ENCODE peak calls at places on chromosomes 2 and 18, in six cellular contexts. D is cardiac fibroblast, F is choroid plexus epithelial cell, L is IMR-90, X is astrocyte of the spinal cord, Y is gastrocnemius medialis. R is an unnamed sample.
A peak's percentile ranks its signal among the peaks of the same experiment; 100 is the strongest.

GRCh38 chr2:33421820-33422219 is 54.6 kb upstream of the RASGRP3 start:
- DNase-seq in D (no peak), F (no peak), L (no peak), X (no peak), Y (no peak), R (no peak)

GRCh38 chr18:37582306-37582705 is 16.7 kb upstream of the CELF4 start:
- DNase-seq in D (no peak), F (no peak), L (no peak), X (no peak), Y (no peak), R (no peak)

GRCh38 chr2:104790901-104791495 is 62.9 kb upstream of the POU3F3 start:
- DNase-seq in D (no peak), F (no peak), L (no peak), X (no peak), Y (no peak), R (no peak)

GRCh38 chr18:48673456-48674197 is 134.8 kb downstream of the CTIF start:
- DNase-seq in D (peak; percentile 41), F (peak; percentile 30), L (peak; percentile 16), X (no peak), Y (no peak), R (no peak)

GRCh38 chr2:238640486-238640885 is 207.4 kb upstream of the TWIST2 start:
- DNase-seq in D (no peak), F (no peak), L (no peak), X (no peak), Y (no peak), R (no peak)

GRCh38 chr2:95347681-95348608 is 50.8 kb downstream of the KCNIP3 start:
- DNase-seq in D (no peak), F (no peak), L (no peak), X (no peak), Y (no peak), R (no peak)

GRCh38 chr2:112257575-112257974 is 2.7 kb upstream of the ZC3H8 start:
- DNase-seq in D (no peak), F (peak; percentile 26), L (peak; percentile 62), X (peak; percentile 17), Y (no peak), R (peak; percentile 78)

GRCh38 chr2:24337958-24338357 is 22.4 kb downstream of the ITSN2 start:
- DNase-seq in D (no peak), F (no peak), L (no peak), X (no peak), Y (no peak), R (no peak)

GRCh38 chr2:27174638-27175037 is 25.8 kb downstream of the TCF23 start:
- DNase-seq in D (no peak), F (no peak), L (no peak), X (no peak), Y (no peak), R (no peak)

GRCh38 chr2:70995227-70995729 is 605 bp upstream of the TEX261 start:
- DNase-seq in D (peak; percentile 23), F (peak; percentile 41), L (peak; percentile 17), X (peak; percentile 23), Y (no peak), R (peak; percentile 68)

GRCh38 chr18:76459687-76460350 is 35.2 kb downstream of the ZNF516 start:
- DNase-seq in D (peak; percentile 99), F (peak; percentile 98), L (peak; percentile 100), X (peak; percentile 99), Y (peak; percentile 51), R (peak; percentile 99)

GRCh38 chr2:43402002-43402401 is 175.6 kb upstream of the ZFP36L2 start:
- DNase-seq in D (no peak), F (no peak), L (no peak), X (no peak), Y (no peak), R (no peak)

GRCh38 chr2:8676915-8677645 is 4.8 kb upstream of the ID2 start:
- DNase-seq in D (no peak), F (peak; percentile 12), L (peak; percentile 9), X (no peak), Y (no peak), R (no peak)

GRCh38 chr2:8678731-8679566 is 2.9 kb upstream of the ID2 start:
- DNase-seq in D (peak; percentile 96), F (peak; percentile 93), L (peak; percentile 91), X (peak; percentile 92), Y (peak; percentile 94), R (peak; percentile 92)

GRCh38 chr2:8679567-8679826 is 2.4 kb upstream of the ID2 start:
- DNase-seq in D (no peak), F (no peak), L (no peak), X (no peak), Y (no peak), R (no peak)

GRCh38 chr2:8676191-8676914 is 5.5 kb upstream of the ID2 start:
- DNase-seq in D (peak; percentile 90), F (peak; percentile 62), L (peak; percentile 78), X (peak; percentile 83), Y (peak; percentile 86), R (peak; percentile 33)

DNA sequence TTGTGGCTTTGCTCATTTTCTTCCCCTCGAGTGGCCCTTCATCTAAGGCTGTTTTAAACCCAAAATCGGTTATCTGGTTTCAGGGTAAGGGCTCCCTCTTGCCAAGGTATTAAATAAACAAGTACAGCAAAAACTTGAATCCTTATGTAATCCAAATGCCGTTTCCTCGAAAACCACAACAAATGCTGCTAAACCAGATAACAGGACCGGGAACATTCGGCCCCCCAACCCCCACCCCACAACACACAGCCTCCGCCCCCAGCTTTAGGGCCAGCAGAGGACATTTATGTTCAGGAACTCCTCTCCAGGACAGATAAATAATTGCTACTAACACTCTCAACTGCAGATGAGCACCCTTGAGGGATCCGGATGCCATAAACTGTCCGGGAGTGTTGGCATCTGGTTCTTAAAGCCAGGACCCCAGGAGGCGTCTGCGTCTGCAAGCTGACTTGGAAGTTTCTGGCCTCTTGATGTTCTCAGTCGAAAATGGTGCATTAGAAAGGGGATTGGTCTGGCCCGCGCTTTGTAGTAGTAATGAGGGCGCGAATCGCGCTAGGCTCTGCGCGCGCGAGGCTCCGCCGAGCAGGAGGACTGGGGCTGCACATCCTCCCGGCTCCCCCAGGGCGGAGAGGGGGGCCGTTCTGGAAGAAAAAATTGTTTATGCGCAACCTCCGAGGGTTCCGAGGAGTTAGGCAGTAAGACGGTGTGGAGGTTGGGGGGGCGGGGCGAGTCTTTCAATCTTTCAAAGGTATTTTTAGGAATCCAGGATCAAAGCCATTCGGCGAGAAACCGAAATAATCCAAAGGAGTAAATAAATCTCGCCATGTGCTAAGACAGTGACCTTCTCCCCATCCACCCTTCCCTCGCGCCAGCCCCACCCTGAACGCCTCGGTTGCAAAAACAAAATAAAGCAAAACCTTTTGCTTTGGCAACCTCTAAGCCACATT is 3.9 kb upstream of the ID2 start:
- DNase-seq in D (peak; percentile 76), F (peak; percentile 59), L (peak; percentile 54), X (peak; percentile 72), Y (peak; percentile 50), R (peak; percentile 14)
- TF ChIP-seq CTCF in D (no peak), F (no peak), L (no peak), X (no peak), Y (peak; percentile 31), R (no peak)

GRCh38 chr2:46188041-46188715 is 109.0 kb upstream of the EPAS1 start:
- DNase-seq in D (no peak), F (no peak), L (no peak), X (no peak), Y (no peak), R (no peak)

GRCh38 chr2:46181789-46182530 is 115.2 kb upstream of the EPAS1 start:
- DNase-seq in D (no peak), F (no peak), L (no peak), X (no peak), Y (no peak), R (peak; percentile 70)

GRCh38 chr2:46184794-46185583 is 112.2 kb upstream of the EPAS1 start:
- DNase-seq in D (no peak), F (no peak), L (no peak), X (no peak), Y (no peak), R (no peak)

GRCh38 chr2:46183426-46183825 is 113.8 kb upstream of the EPAS1 start:
- DNase-seq in D (no peak), F (no peak), L (no peak), X (no peak), Y (no peak), R (no peak)

DNA sequence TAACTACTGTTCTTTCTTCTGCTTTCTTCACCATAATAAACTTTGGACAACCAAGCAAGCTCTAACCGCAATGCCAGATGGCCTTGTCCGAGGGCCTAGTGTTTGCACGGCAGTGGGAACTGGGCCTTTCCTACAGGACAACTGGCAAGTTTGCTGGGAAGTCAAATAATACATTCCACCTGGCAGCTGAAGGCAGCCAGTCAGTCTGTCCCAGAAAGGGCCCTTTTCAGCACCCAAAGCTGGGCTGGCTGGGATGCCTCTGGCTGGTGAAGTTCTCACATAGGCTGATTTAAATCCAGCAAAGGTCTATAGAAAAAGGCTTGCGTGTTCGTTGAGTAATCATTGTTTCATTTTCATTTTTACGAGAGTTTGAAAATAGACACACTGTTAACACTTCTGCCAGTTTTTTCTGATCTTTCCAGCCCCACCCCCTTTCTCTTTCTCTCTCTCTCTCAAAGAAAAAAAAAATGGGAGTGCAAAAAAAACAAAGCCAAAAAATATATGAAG is 110.0 kb upstream of the EPAS1 start:
- DNase-seq in D (peak; percentile 73), F (peak; percentile 15), L (peak; percentile 71), X (peak; percentile 51), Y (no peak), R (no peak)
- H3K4me3 ChIP-seq in D (no peak overlapping the region), F (no peak overlapping the region), L (no peak overlapping the region), X (no peak overlapping the region), Y (peak overlapping the region; percentile 19), R (no peak overlapping the region)

DNA sequence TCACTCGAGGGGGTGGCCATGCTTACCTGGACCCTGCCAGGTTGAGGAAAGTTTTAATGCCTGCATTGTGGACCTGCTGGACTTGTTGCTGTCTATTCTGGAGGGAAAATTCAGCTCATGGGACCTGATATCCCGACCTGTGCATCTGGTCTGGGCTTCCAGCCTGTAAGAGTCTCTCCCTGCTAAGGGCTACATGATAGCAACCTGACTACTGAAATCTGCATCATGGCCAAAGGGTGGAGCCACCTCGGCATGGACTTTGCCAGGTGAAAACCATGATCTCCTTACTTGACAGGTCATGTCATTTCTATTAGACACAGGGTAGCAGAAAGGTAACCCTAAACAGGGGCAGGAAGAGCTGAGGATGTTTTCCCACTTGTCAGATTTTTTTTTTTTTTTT is 12.9 kb upstream of the SLC66A3 start:
- DNase-seq in D (no peak), F (no peak), L (no peak), X (no peak), Y (no peak), R (no peak)
- TF ChIP-seq CTCF in D (no peak), F (peak; percentile 5), L (no peak), X (no peak), Y (no peak), R (no peak)

DNA sequence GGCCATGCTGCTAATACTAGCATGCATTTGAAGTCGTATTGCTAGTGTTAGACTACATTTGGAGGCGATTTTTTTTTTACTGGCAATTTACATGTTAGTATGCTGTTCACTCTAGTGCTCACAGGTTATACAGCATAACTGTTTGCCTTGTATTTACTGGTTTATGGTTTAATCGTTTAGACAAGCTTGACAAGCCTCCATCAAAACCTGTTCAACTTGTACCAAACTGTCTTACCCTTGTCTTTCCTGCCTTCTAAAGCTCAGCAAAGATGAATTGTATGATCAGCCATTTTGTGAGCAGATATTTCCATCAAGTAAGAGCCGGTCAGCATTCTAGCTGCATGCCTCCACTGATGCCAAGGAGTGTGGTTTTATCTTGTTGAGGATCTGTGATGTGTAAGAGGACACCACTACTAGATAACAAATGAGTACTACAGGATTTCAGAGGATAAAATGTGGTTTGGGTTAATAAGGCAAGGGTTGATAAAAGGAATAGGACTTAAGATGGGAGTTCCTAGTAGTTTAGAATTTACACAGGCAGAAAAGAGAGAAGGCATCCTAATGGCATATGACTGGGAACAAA is 68.4 kb upstream of the ITM2C start:
- DNase-seq in D (peak; percentile 30), F (peak; percentile 69), L (peak; percentile 69), X (peak; percentile 57), Y (no peak), R (peak; percentile 42)
- H3K4me3 ChIP-seq in D (no peak overlapping the region), F (no peak overlapping the region), L (no peak overlapping the region), X (no peak overlapping the region), Y (no peak overlapping the region), R (no peak overlapping the region)

R was measured in epithelial cell of esophagus.